ENCODE peak calls at places on chromosomes 4 and X, in eight cellular contexts. C is brain pericyte, B is HepG2, O is hippocampal formation, U is GM04503, D is neural progenitor cell, I is prostate gland, Z is esophagus squamous epithelium. X is an unnamed sample.

GRCh38 chr4:157739237-157739636 is 433.6 kb downstream of the GASK1B start:
- DNase-seq in C (no peak), B (no peak), O (no peak), U (no peak), D (no peak), I (no peak), Z (no peak), X (no peak)

GRCh38 chrX:16914058-16914457 is 32.4 kb upstream of the REPS2 start:
- DNase-seq in C (no peak), B (no peak), O (no peak), U (no peak), D (no peak), I (no peak), Z (no peak), X (no peak)

GRCh38 chr4:88110826-88111225 is 47.6 kb downstream of the ABCG2 start:
- DNase-seq in C (no peak), B (peak), O (no peak), U (no peak), D (no peak), I (no peak), Z (no peak), X (no peak)

GRCh38 chrX:139194571-139195280 is 335.8 kb upstream of the F9 start:
- DNase-seq in C (no peak), B (no peak), O (no peak), U (no peak), D (peak), I (peak), Z (no peak), X (no peak)

GRCh38 chr4:11634283-11634682 is 205.6 kb upstream of the HS3ST1 start:
- DNase-seq in C (no peak), B (no peak), O (no peak), U (no peak), D (no peak), I (no peak), Z (no peak), X (no peak)

GRCh38 chr4:2735869-2736268 is 20.3 kb downstream of the TNIP2 start:
- DNase-seq in C (no peak), B (no peak), O (no peak), U (no peak), D (no peak), I (no peak), Z (no peak), X (no peak)

GRCh38 chr4:5137927-5138326 is 86.6 kb downstream of the STK32B start:
- DNase-seq in C (no peak), B (no peak), O (no peak), U (peak), D (no peak), I (no peak), Z (no peak), X (no peak)

GRCh38 chr4:613126-613525 is 12.2 kb upstream of the PDE6B start:
- DNase-seq in C (no peak), B (no peak), O (no peak), U (no peak), D (no peak), I (no peak), Z (no peak), X (no peak)

GRCh38 chr4:68021185-68021584 is 57.9 kb upstream of the TMPRSS11A start:
- DNase-seq in C (no peak), B (no peak), O (no peak), U (no peak), D (no peak), I (no peak), Z (no peak), X (no peak)

GRCh38 chr4:98773638-98774037 is 115.2 kb upstream of the TSPAN5 start:
- DNase-seq in C (no peak), B (no peak), O (no peak), U (no peak), D (no peak), I (no peak), Z (no peak), X (no peak)

GRCh38 chrX:87755493-87755892 is 237.9 kb downstream of the KLHL4 start:
- DNase-seq in C (no peak), B (no peak), O (no peak), U (no peak), D (no peak), I (no peak), Z (no peak), X (no peak)

GRCh38 chr4:25608644-25609043 is 47.0 kb upstream of the SLC34A2 start:
- DNase-seq in C (no peak), B (no peak), O (no peak), U (no peak), D (no peak), I (no peak), Z (no peak), X (no peak)